ENCODE peak calls at places on chromosomes 13 and 19, in seven cellular contexts. D, P, N, Y, C, G and L are unnamed samples.

GRCh38 chr13:106520205-106521004 is 15.1 kb downstream of the EFNB2 start:
- DNase-seq in D (no peak), P (no peak), N (no peak), Y (peak), C (no peak), G (no peak), L (peak)

GRCh38 chr19:36114763-36115452 is at the start of gene POLR2I:
- DNase-seq in D (peak), P (peak), N (peak), Y (peak), C (peak), G (peak), L (peak)

GRCh38 chr13:75368167-75368566 is 113.8 kb downstream of the TBC1D4 start:
- DNase-seq in D (peak), P (no peak), N (peak), Y (no peak), C (peak), G (peak), L (peak)

GRCh38 chr13:29099781-29100406 is 279.8 kb downstream of the MTUS2 start:
- DNase-seq in D (no peak), P (no peak), N (no peak), Y (no peak), C (no peak), G (no peak), L (no peak)

GRCh38 chr19:35790981-35791813 is 15.8 kb downstream of the ARHGAP33 start:
- DNase-seq in D (no peak), P (no peak), N (no peak), Y (no peak), C (no peak), G (no peak), L (no peak)

GRCh38 chr13:71801781-71802180 is 65.2 kb downstream of the DACH1 start:
- DNase-seq in D (no peak), P (no peak), N (no peak), Y (peak), C (no peak), G (no peak), L (no peak)

GRCh38 chr19:45152504-45153338 is 8.1 kb downstream of the NKPD1 start:
- DNase-seq in D (peak), P (peak), N (no peak), Y (peak), C (no peak), G (peak), L (peak)

GRCh38 chr19:51664131-51664530 is 17.5 kb upstream of the SIGLEC14 start:
- DNase-seq in D (no peak), P (no peak), N (no peak), Y (no peak), C (no peak), G (no peak), L (no peak)

GRCh38 chr19:30419581-30420180 is 47.5 kb downstream of the ZNF536 start:
- DNase-seq in D (no peak), P (no peak), N (no peak), Y (no peak), C (no peak), G (no peak), L (no peak)

GRCh38 chr13:31365630-31366029 is 165.9 kb downstream of the B3GLCT start:
- DNase-seq in D (no peak), P (no peak), N (no peak), Y (no peak), C (no peak), G (no peak), L (no peak)

GRCh38 chr13:45860240-45860639 is 8.7 kb upstream of the SIAH3 start:
- DNase-seq in D (no peak), P (no peak), N (no peak), Y (no peak), C (no peak), G (no peak), L (no peak)

GRCh38 chr19:44624840-44625354 is 11.5 kb downstream of the IGSF23 start:
- DNase-seq in D (no peak), P (no peak), N (no peak), Y (no peak), C (no peak), G (no peak), L (no peak)

GRCh38 chr13:29503041-29503837 is 92.2 kb downstream of the SLC7A1 start:
- DNase-seq in D (peak), P (no peak), N (no peak), Y (peak), C (no peak), G (peak), L (peak)

GRCh38 chr13:52806029-52806428 is 42.4 kb downstream of the PCDH8 start:
- DNase-seq in D (no peak), P (no peak), N (no peak), Y (no peak), C (no peak), G (no peak), L (no peak)

GRCh38 chr13:111639196-111639705 is 318.8 kb downstream of the TEX29 start:
- DNase-seq in D (no peak), P (no peak), N (no peak), Y (no peak), C (no peak), G (no peak), L (no peak)

DNA sequence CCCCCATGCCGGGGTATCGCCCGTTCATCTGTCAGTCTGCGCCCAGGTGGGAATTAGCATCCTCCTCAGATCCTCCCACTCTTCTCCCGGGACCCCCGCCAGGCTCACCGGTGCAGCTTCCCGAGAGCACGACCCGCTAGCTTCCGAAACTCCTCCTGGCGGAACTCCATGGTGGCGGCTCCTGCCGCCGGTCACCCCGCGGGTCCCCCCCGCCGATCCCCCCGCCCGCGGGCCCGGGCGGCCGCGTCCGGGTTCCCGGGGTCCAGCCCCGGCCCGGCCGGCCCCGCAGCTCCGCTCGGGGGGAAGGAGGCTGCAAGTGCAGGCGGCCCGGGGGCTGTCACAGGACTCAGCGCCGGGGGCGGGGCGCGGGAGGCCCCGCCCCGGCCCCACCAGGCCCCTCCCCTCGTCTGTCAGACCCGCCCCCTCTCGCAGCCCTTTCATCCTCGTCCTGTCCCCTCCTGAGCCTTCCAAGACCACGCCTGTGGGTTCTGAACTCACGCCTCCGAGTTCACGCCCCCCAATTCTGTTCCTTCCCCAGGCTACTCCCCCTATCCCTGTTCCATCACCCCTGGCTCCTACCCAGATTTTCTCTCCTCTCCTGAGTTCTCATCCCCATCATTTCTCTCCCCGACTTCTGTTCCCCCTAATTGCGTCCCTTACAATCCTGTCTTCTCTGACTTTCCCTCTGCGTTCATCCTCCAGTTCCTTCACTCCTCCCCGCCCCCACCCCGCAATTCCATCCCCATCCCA is at the start of gene SLC17A7:
- DNase-seq in D (no peak), P (peak), N (no peak), Y (peak), C (peak), G (peak), L (no peak)
- H3K4me3 ChIP-seq in D (no peak), P (peak), N (peak), Y (peak), C (peak), G (no peak), L (no peak)

GRCh38 chr13:19890030-19890429 is 26.6 kb upstream of the ZMYM5 start:
- DNase-seq in D (no peak), P (no peak), N (no peak), Y (no peak), C (no peak), G (no peak), L (no peak)

GRCh38 chr13:19888799-19889198 is 25.4 kb upstream of the ZMYM5 start:
- DNase-seq in D (peak), P (no peak), N (peak), Y (no peak), C (no peak), G (no peak), L (peak)
- TF ChIP-seq CTCF in D (peak), P (peak), N (no peak), Y (no peak), C (peak), G (peak), L (peak)

DNA sequence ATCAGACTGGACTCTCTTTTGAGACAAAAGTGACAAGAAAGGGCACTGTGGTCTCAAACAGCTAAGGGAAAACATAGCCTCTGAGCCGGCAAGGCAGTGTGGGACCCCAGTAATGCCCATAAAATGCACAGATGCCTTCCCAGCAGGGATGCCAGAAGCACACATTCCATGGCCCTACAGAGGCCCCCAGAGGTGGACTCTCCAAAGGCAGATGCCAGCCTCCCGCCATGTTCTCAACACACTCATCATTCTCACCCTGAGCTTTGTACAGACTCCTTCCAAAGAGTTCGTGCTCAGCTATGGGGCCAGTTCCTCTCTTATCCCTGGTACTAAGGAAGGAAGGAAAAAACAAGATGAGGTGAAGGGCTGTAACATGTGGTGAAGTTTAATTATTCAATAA is 67.1 kb upstream of the ATP12A start:
- DNase-seq in D (no peak), P (no peak), N (no peak), Y (no peak), C (no peak), G (no peak), L (no peak)
- H3K4me3 ChIP-seq in D (no peak), P (no peak), N (no peak), Y (no peak), C (no peak), G (no peak), L (no peak)

DNA sequence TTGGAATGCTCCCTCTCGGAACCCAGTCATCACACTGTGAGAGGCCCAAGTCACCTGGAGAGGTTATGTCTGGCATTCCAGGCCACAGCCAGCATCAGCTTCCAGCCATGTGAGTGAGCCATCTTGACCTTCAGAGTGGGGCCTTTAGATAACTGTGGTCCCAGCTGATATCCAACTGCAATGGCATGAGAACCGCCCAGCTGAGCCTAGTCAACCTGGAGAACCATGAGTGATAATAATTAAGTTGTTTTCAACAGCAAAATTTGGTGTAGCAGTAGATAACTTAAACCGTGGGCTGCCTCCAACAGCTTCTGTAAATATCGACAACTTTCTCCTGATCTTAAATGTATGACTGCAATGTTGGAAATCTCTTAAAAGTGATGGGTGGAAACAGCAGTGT is 24.6 kb downstream of the DYRK1B start:
- DNase-seq in D (no peak), P (no peak), N (no peak), Y (no peak), C (no peak), G (no peak), L (no peak)
- TF ChIP-seq CTCF in D (no peak), P (no peak), N (no peak), Y (no peak), C (no peak), G (no peak), L (no peak)

GRCh38 chr19:43525836-43526771 is 897 bp downstream of the ETHE1 start:
- DNase-seq in D (peak), P (no peak), N (peak), Y (peak), C (peak), G (peak), L (peak)

GRCh38 chr19:43526884-43527859 is at the start of gene ETHE1:
- DNase-seq in D (peak), P (peak), N (peak), Y (peak), C (peak), G (peak), L (peak)

GRCh38 chr19:43524922-43525835 is 1.8 kb downstream of the ETHE1 start:
- DNase-seq in D (peak), P (peak), N (peak), Y (peak), C (peak), G (peak), L (peak)

GRCh38 chr19:43532571-43532961 is 422 bp upstream of the ZNF575 start:
- DNase-seq in D (no peak), P (peak), N (no peak), Y (no peak), C (peak), G (no peak), L (no peak)

GRCh38 chr19:43527860-43528622 is 1.0 kb upstream of the ETHE1 start:
- DNase-seq in D (peak), P (no peak), N (peak), Y (no peak), C (peak), G (no peak), L (no peak)
- H3K4me3 ChIP-seq in D (no peak), P (peak), N (no peak), Y (no peak), C (peak), G (no peak), L (no peak)